ENCODE peak calls at places on chromosomes 4 and X, in six cellular contexts. T is endothelial cell of umbilical vein, D is fibroblast of lung, U is heart right ventricle, K is uterus, X is sigmoid colon. E is an unnamed sample.

GRCh38 chrX:623268-623598 is 7.4 kb upstream of the SHOX start:
- DNase-seq in X (no peak), U (no peak), D (no peak), K (no peak), T (no peak), E (no peak)

GRCh38 chrX:124229374-124229773 is 103.1 kb upstream of the TEX13D start:
- DNase-seq in D (no peak), U (no peak), T (no peak), X (no peak), K (no peak), E (no peak)

GRCh38 chr4:13539721-13540445 is 4.4 kb downstream of the NKX3-2 start:
- DNase-seq in K (no peak), D (no peak), X (peak), T (no peak), U (no peak), E (no peak)

GRCh38 chr4:150152764-150153163 is 74.5 kb downstream of the DCLK2 start:
- DNase-seq in T (peak), U (no peak), D (peak), X (no peak), K (no peak), E (peak)

GRCh38 chr4:7068883-7069282 is 1.0 kb upstream of the GRPEL1 start:
- DNase-seq in U (no peak), K (no peak), T (no peak), D (peak), X (peak), E (no peak)

GRCh38 chr4:10731162-10731561 is 46.6 kb upstream of the CLNK start:
- DNase-seq in U (no peak), D (no peak), X (no peak), T (no peak), K (no peak), E (no peak)

GRCh38 chr4:93182722-93183121 is 645.8 kb upstream of the ATOH1 start:
- DNase-seq in X (no peak), D (no peak), K (no peak), U (no peak), T (no peak), E (no peak)

GRCh38 chr4:188428935-188429334 is 289.7 kb downstream of the TRIML1 start:
- DNase-seq in K (no peak), X (no peak), U (no peak), D (no peak), T (no peak), E (peak)

GRCh38 chr4:152975615-152976465 is 39.7 kb downstream of the FHDC1 start:
- DNase-seq in X (no peak), T (no peak), K (no peak), D (no peak), U (no peak), E (no peak)

GRCh38 chr4:7783560-7783959 is 156.1 kb downstream of the AFAP1 start:
- DNase-seq in D (no peak), X (peak), T (no peak), U (no peak), K (no peak), E (no peak)

GRCh38 chr4:11634283-11634682 is 205.6 kb upstream of the HS3ST1 start:
- DNase-seq in U (no peak), X (no peak), K (no peak), T (no peak), D (no peak), E (no peak)

GRCh38 chr4:12635629-12636028 is 848.5 kb downstream of the RAB28 start:
- DNase-seq in T (no peak), K (no peak), D (no peak), X (no peak), U (no peak), E (no peak)

GRCh38 chr4:8542776-8543525 is 37.2 kb upstream of the GPR78 start:
- DNase-seq in U (no peak), D (no peak), T (no peak), K (no peak), X (peak), E (no peak)

GRCh38 chrX:31832263-31832662 is 760.4 kb upstream of the FTHL17 start:
- DNase-seq in D (peak), X (no peak), K (no peak), U (no peak), T (peak), E (no peak)

GRCh38 chr4:121112530-121112929 is 40.2 kb upstream of the NDNF start:
- DNase-seq in U (no peak), D (no peak), X (no peak), T (peak), K (no peak), E (peak)

GRCh38 chrX:9659571-9660195 is 106.0 kb downstream of the GPR143 start:
- DNase-seq in T (no peak), U (no peak), D (no peak), X (no peak), K (no peak), E (no peak)

GRCh38 chrX:68462653-68463052 is 29.4 kb upstream of the OPHN1 start:
- DNase-seq in K (peak), X (no peak), U (no peak), T (peak), D (peak), E (peak)

DNA sequence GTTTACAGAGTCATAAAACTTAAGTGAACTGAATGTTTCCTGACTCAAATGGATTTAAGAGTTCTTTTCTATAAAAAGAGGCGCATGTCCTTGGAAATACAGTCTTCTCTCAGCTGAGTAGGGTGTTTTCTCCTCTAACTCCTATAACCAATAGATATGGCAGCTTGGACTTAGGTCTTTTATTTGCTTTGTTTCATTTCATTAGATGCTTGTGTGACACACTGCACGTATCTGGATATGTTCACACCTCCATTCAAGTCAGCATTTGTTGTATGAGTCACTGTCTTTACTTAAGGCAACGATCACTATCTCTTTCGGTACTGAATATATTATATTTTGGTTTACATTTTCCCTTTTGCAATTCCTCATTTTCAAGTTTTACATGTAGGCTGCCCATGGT is 136.6 kb downstream of the ARSF start:
- DNase-seq in K (no peak), X (no peak), D (peak), U (no peak), T (no peak), E (no peak)
- H3K4me3 ChIP-seq in K (no peak), X (no peak), D (no peak), U (no peak), T (no peak), E (no peak)

GRCh38 chr4:83921124-83921523 is 385.2 kb downstream of the GPAT3 start:
- DNase-seq in X (no peak), T (no peak), D (no peak), K (no peak), U (no peak), E (no peak)

GRCh38 chr4:83923341-83923740 is 387.4 kb downstream of the GPAT3 start:
- DNase-seq in T (no peak), X (no peak), K (no peak), U (no peak), D (no peak), E (no peak)

GRCh38 chr4:83922419-83922818 is 386.5 kb downstream of the GPAT3 start:
- DNase-seq in D (no peak), T (no peak), K (no peak), X (no peak), U (no peak), E (no peak)

DNA sequence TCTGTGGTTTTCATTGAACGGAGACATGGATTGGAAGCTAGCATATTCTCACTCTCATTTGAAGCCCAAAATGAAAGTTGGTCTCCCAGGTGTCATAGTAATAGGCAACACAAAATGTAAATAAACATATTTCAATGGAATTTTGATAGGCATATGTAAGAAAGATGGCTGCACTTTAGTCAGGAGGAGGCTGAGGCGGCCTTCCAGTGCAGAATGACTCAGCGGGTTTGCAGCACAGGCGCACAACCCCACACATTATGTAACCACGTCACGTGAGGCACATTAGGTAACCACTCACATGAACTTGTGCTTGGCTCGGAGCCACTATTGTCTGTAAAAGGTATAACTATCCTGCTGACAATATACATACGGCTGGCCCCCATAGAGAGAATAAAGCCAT is 381.7 kb downstream of the GPAT3 start:
- DNase-seq in K (no peak), T (no peak), X (no peak), D (peak), U (no peak), E (peak)
- TF ChIP-seq CTCF in K (no peak), T (no peak), X (no peak), D (no peak), U (no peak), E (no peak)

GRCh38 chrX:70424801-70425200 is 1.7 kb downstream of the GDPD2 start:
- DNase-seq in X (no peak), K (no peak), D (no peak), T (no peak), U (no peak), E (no peak)
- H3K4me3 ChIP-seq in X (no peak), K (no peak), D (no peak), T (no peak), U (no peak), E (no peak)

DNA sequence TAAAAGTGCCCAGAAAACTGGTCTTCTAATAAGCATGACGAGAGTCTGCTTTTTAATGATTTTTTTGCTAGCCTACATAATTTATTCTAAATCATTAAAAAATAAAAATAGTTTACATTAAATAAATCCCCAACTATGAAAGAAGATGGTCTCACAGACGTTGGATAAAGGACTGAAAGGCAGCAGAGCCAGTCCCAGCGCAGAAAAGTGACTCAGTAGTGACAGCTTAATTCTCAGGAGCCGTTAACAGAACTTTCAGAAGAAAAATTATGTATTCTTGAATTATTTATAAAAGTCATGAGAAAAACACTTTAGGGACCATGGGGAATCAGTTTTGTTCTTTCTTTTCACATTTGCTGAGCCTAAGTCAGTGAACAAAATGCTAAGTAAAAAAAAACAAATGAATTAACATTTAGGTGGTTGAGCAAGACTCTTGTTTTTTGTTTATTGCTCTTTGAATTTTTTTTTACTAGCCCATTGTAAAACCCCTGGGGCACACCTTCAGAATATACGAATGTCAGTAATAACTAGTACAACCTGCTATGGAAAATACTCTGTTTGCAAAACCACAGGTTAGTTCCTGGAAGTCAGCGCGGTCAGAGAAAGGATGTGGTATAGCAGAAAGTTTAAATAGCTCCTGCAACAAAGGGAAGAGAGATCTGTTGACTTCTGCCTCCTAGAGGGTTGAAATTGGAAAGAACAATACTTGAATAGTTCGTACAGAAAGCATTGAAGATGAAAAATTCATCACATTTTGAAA is 50.4 kb upstream of the CCDC160 start:
- DNase-seq in T (no peak), K (no peak), D (no peak), X (no peak), U (no peak), E (no peak)
- TF ChIP-seq CTCF in T (no peak), K (no peak), D (no peak), X (no peak), U (no peak), E (no peak)

GRCh38 chr4:147482281-147482680 is 1.4 kb downstream of the EDNRA start:
- DNase-seq in K (no peak), D (peak), U (no peak), T (no peak), X (no peak), E (no peak)

GRCh38 chr4:147480891-147481576 is at the start of gene EDNRA:
- DNase-seq in X (no peak), T (no peak), K (peak), D (peak), U (peak), E (peak)

GRCh38 chr4:147480502-147480890 is 401 bp upstream of the EDNRA start:
- DNase-seq in D (no peak), U (no peak), X (no peak), T (no peak), K (peak), E (no peak)

GRCh38 chr4:147479817-147480216 is 1.1 kb upstream of the EDNRA start:
- DNase-seq in K (peak), X (no peak), U (peak), T (no peak), D (peak), E (peak)

GRCh38 chr4:147481577-147482109 is 746 bp downstream of the EDNRA start:
- DNase-seq in K (peak), D (peak), T (no peak), U (no peak), X (no peak), E (no peak)
- H3K4me3 ChIP-seq in K (peak), D (peak), T (no peak), U (peak), X (peak), E (peak)

GRCh38 chrX:29746326-29746725 is 469.0 kb upstream of the MAGEB2 start:
- DNase-seq in T (no peak), K (no peak), D (peak), U (no peak), X (no peak), E (peak)
- TF ChIP-seq CTCF in T (no peak), K (no peak), D (no peak), U (no peak), X (no peak), E (no peak)

DNA sequence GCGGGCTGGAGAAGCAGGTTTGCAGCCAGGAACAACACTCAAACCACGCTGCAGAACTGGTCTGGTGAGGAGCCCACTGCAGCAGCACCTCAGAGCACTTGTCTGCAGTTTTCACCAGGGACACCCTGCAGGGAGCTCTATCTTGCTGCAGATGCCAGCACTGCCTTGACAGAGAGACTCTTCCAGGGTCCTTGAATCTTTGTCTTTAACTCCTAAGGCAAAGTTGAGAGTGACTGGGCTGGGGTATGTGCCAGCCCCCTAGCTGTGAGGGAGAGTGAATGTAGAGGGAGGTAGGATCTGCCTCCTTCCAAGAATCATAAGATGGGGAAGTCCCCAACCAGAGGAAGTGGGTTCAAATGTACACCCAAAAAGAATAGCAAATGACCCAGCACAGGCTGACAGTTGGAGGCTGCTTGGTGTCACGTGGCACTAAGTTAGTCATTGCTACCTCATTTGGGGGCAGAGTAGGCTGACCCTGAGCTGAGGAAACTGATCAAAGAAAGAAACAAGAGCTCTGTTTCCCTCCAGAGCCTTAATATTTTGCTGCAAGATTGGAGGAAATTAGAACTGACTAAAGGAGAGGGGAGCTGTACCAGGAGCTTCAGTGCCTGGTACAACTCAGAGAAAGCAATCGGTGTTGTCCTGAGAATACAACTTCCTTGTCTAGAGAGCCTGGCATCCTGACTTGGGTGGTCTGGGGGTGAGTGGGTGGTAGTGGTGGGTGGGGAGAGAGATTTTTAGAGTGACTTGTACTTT is 28.2 kb upstream of the HUWE1 start:
- DNase-seq in X (no peak), T (peak), U (no peak), K (no peak), D (peak), E (peak)
- H3K4me3 ChIP-seq in X (no peak), T (no peak), U (no peak), K (no peak), D (no peak), E (no peak)